ENCODE peak calls at places on chromosomes 7 and 10, in five cellular contexts. X, B, R, W and T are unnamed samples.

GRCh38 chr10:112756118-112756512 is 193.9 kb upstream of the TCF7L2 start:
- DNase-seq in X (no peak), B (no peak), W (no peak), R (no peak), T (no peak)

GRCh38 chr7:41247128-41247865 is 455.6 kb downstream of the INHBA start:
- DNase-seq in B (no peak), W (no peak), X (no peak), R (no peak), T (no peak)

GRCh38 chr7:3204526-3204925 is 96.5 kb upstream of the SDK1 start:
- DNase-seq in R (no peak), W (no peak), B (no peak), X (no peak), T (no peak)

GRCh38 chr10:65500716-65501115 is 1425.1 kb upstream of the LRRTM3 start:
- DNase-seq in W (no peak), X (no peak), R (no peak), B (no peak), T (no peak)

GRCh38 chr7:24963218-24963617 is 16.8 kb downstream of the OSBPL3 start:
- DNase-seq in R (no peak), X (no peak), B (peak), W (peak), T (no peak)

GRCh38 chr10:52486840-52487611 is 172.9 kb downstream of the DKK1 start:
- DNase-seq in B (no peak), X (no peak), R (no peak), W (no peak), T (no peak)

GRCh38 chr7:113370910-113371309 is 252.6 kb upstream of the SMIM30 start:
- DNase-seq in X (no peak), B (no peak), W (no peak), R (no peak), T (no peak)

GRCh38 chr10:100623541-100623940 is 87.8 kb downstream of the HIF1AN start:
- DNase-seq in X (no peak), B (no peak), R (no peak), W (no peak), T (no peak)

GRCh38 chr7:105794741-105795729 is 81.4 kb downstream of the ATXN7L1 start:
- DNase-seq in W (peak), B (no peak), X (no peak), R (no peak), T (no peak)

GRCh38 chr10:133445751-133446708 is 7.7 kb upstream of the SCART1 start:
- DNase-seq in X (no peak), R (no peak), B (no peak), W (no peak), T (no peak)

GRCh38 chr7:2223321-2223720 is 9.4 kb downstream of the MAD1L1 start:
- DNase-seq in B (no peak), X (no peak), R (no peak), W (no peak), T (no peak)

GRCh38 chr7:42234736-42235135 is 2.3 kb downstream of the GLI3 start:
- DNase-seq in R (no peak), W (no peak), B (no peak), X (no peak), T (no peak)

GRCh38 chr7:48298779-48299178 is 127.5 kb downstream of the ABCA13 start:
- DNase-seq in X (no peak), W (no peak), B (peak), R (peak), T (no peak)

GRCh38 chr10:92699518-92700272 is 9.9 kb downstream of the HHEX start:
- DNase-seq in X (no peak), R (peak), W (peak), B (peak), T (peak)

GRCh38 chr10:89144836-89145235 is 62.3 kb downstream of the CH25H start:
- DNase-seq in W (no peak), B (no peak), X (no peak), R (no peak), T (no peak)

GRCh38 chr10:133196936-133197758 is 32.9 kb upstream of the UTF1 start:
- DNase-seq in B (no peak), R (no peak), W (no peak), X (no peak), T (no peak)

GRCh38 chr10:57849726-57850357 is 417.9 kb downstream of the IPMK start:
- DNase-seq in W (no peak), R (no peak), B (no peak), X (no peak), T (no peak)

GRCh38 chr10:130820880-130821482 is 490.5 kb downstream of the TCERG1L start:
- DNase-seq in X (no peak), W (peak), R (no peak), B (no peak), T (no peak)

GRCh38 chr7:38211940-38212339 is 33.9 kb downstream of the STARD3NL start:
- DNase-seq in W (no peak), X (no peak), R (no peak), B (no peak), T (no peak)

GRCh38 chr7:35353481-35353880 is 99.6 kb upstream of the TBX20 start:
- DNase-seq in R (no peak), B (no peak), W (no peak), X (no peak), T (no peak)

GRCh38 chr10:124999433-125000365 is 57.8 kb downstream of the ZRANB1 start:
- DNase-seq in B (no peak), R (peak), X (no peak), W (peak), T (no peak)

GRCh38 chr10:129761166-129761565 is 202.9 kb downstream of the EBF3 start:
- DNase-seq in W (no peak), R (no peak), B (no peak), X (no peak), T (no peak)

GRCh38 chr7:157590526-157590925 is 253.7 kb downstream of the DNAJB6 start:
- DNase-seq in B (no peak), X (no peak), W (no peak), R (no peak), T (no peak)

DNA sequence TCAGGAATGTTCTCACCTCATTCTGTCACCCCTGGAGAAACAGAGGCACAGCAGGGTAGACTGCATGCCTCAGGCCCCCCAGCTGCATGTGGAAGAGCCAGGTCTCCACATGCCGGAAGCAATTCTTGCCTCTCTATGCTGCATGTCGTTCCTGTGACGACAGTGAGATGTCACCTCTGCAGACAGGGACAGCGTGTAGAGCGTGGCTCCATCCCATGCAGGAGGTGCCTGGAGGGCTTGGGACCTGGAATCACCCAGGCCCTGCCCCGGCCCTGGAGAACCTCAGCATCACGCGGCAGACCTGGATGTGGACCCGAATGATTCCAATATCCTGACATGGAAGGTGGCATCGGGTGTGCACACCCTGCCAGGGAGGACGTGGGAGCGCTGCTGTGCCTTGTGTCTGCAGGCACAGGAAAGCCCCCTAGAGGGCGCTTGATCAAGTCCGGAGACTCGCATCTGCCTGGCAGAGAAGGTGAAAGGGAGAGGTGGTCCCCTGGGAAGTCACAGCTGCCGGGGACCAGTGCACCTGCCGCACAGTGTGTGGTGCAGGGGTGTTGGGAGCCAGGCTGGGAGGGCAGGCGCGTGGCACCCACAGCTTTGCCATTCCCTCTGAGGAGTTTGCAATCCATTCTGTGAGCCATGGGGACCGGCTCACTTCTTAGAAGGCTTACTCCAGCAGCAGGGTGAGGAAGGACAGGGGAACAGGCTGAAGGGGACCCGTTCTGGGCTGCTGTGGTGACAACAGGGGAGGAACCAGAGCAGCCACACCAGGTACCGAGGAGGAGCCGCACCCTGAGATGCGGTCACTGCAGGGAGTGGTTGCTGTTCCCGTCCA is 45.3 kb upstream of the EN2 start:
- DNase-seq in B (peak), X (peak), R (peak), W (no peak), T (peak)
- TF ChIP-seq CTCF in B (peak), X (peak), R (peak), W (peak), T (peak)

GRCh38 chr7:128010392-128011078 is 20.7 kb downstream of the LRRC4 start:
- DNase-seq in W (no peak), X (no peak), B (no peak), R (no peak), T (no peak)
- TF ChIP-seq CTCF in W (no peak), X (no peak), B (no peak), R (no peak), T (no peak)

DNA sequence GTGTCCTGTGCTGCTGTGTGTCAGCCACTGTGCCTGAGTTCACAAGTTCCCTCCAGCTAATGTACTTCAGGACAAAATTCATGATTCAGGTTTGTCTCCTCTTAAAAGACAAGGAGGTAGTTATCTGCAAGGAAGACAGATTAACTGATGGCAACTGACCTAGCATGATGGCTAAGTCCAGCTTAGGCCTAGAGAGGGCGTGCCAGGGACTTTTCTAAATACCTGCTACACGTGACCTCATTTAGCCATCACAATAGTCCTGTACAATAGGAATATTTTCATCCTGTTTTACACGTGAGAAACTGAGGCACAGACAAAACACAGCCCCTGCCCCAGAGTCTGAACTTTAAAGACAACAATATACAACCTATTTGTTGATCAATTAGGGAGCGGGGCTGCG is 275.7 kb downstream of the XPNPEP1 start:
- DNase-seq in X (no peak), W (no peak), R (no peak), B (no peak), T (no peak)
- TF ChIP-seq CTCF in X (no peak), W (no peak), R (no peak), B (peak), T (no peak)

GRCh38 chr10:53786236-53786635 is 1013.7 kb upstream of the MBL2 start:
- DNase-seq in W (no peak), B (peak), X (no peak), R (no peak), T (peak)
- TF ChIP-seq CTCF in W (no peak), B (peak), X (no peak), R (no peak), T (peak)

DNA sequence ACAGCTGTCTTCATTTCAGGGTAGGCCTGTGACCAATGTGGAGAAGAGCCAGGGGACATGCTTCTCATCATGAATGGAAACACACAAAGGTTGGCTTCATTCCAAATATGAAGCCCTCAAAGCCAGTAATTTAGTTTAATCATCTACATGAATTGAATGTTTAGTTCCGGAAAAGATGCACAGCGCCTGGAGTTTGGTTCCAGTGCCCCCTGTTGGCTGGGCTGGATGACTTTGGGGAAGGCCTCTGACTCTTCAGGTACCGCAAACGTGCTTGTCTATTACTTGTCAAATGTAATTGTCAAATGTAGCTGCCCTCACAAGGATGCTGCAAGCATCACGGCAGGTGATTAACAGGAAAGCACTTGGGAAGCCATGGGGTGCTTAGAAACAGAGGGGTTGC is 130.7 kb downstream of the ADRA2A start:
- DNase-seq in B (peak), R (peak), X (peak), W (no peak), T (no peak)
- TF ChIP-seq CTCF in B (peak), R (no peak), X (peak), W (no peak), T (no peak)

GRCh38 chr10:49381111-49381900 is 14.6 kb downstream of the DRGX start:
- DNase-seq in X (no peak), W (no peak), B (no peak), R (no peak), T (no peak)

GRCh38 chr10:49377256-49377655 is 18.6 kb downstream of the DRGX start:
- DNase-seq in B (no peak), W (no peak), X (no peak), R (no peak), T (no peak)

GRCh38 chr10:49382226-49382625 is 13.7 kb downstream of the DRGX start:
- DNase-seq in B (no peak), R (no peak), X (no peak), W (no peak), T (no peak)

GRCh38 chr10:49382826-49383225 is 13.1 kb downstream of the DRGX start:
- DNase-seq in R (no peak), X (no peak), B (no peak), W (no peak), T (no peak)

GRCh38 chr10:49379596-49380410 is 16.1 kb downstream of the DRGX start:
- DNase-seq in R (no peak), B (peak), W (no peak), X (no peak), T (no peak)
- TF ChIP-seq CTCF in R (peak), B (peak), W (peak), X (no peak), T (no peak)

GRCh38 chr10:20768849-20769248 is 128.3 kb downstream of the NEBL start:
- DNase-seq in R (no peak), W (no peak), X (no peak), B (no peak), T (no peak)
- TF ChIP-seq CTCF in R (no peak), W (peak), X (no peak), B (no peak), T (peak)